ENCODE peak calls at places on chromosomes 4 and X, in nine cellular contexts. P is lower lobe of right lung; W is astrocyte of the spinal cord; S is mucosa of descending colon; Q is suprapubic skin; M is OCI-LY7; R is psoas muscle; K is CD8-positive, alpha-beta T cell; X is HFFc6. Z is an unnamed sample.

GRCh38 chr4:183586824-183587223 is 72.2 kb downstream of the RWDD4 start:
- DNase-seq in X (no peak), S (no peak), W (no peak), P (no peak), M (no peak), K (no peak), Q (no peak), R (no peak), Z (no peak)

GRCh38 chr4:163755013-163755412 is 260.5 kb downstream of the TMA16 start:
- DNase-seq in X (peak), P (no peak), Q (no peak), W (peak), S (no peak), K (no peak), R (no peak), M (peak), Z (no peak)

GRCh38 chrX:133868250-133868649 is 117.1 kb downstream of the GPC3 start:
- DNase-seq in R (no peak), K (no peak), P (no peak), X (no peak), M (no peak), S (no peak), Q (no peak), W (no peak), Z (no peak)

GRCh38 chr4:124019749-124020549 is 623.4 kb downstream of the SPRY1 start:
- DNase-seq in X (no peak), S (no peak), K (no peak), Q (no peak), R (no peak), W (no peak), M (no peak), P (no peak), Z (no peak)

GRCh38 chrX:41335590-41336331 is 1.8 kb downstream of the DDX3X start:
- DNase-seq in P (no peak), Q (no peak), W (peak), S (no peak), R (no peak), X (peak), K (no peak), M (no peak), Z (no peak)

GRCh38 chrX:56978172-56978571 is 17.2 kb downstream of the SPIN3 start:
- DNase-seq in P (no peak), M (peak), R (no peak), Q (no peak), X (peak), S (peak), K (peak), W (peak), Z (no peak)

GRCh38 chrX:94053575-94053974 is 379.6 kb downstream of the FAM133A start:
- DNase-seq in P (no peak), R (no peak), M (no peak), W (no peak), Q (no peak), S (no peak), K (no peak), X (no peak), Z (no peak)

GRCh38 chrX:19075754-19076153 is 46.5 kb downstream of the ADGRG2 start:
- DNase-seq in K (no peak), M (no peak), S (no peak), P (no peak), R (no peak), X (no peak), Q (no peak), W (no peak), Z (no peak)

GRCh38 chr4:3483471-3483921 is 20.4 kb downstream of the DOK7 start:
- DNase-seq in S (no peak), K (no peak), W (no peak), Q (no peak), R (peak), M (no peak), X (peak), P (no peak), Z (no peak)

GRCh38 chr4:127549521-127549920 is 83.2 kb upstream of the INTU start:
- DNase-seq in R (no peak), X (no peak), P (no peak), K (no peak), M (no peak), Q (no peak), S (no peak), W (no peak), Z (no peak)

GRCh38 chrX:2819345-2820130 is 9.2 kb upstream of the GYG2 start:
- DNase-seq in M (peak), K (no peak), X (peak), R (no peak), P (no peak), W (peak), S (peak), Q (no peak), Z (no peak)

GRCh38 chr4:7192252-7193039 is at the start of gene SORCS2:
- DNase-seq in X (no peak), M (no peak), Q (no peak), P (peak), R (peak), S (peak), K (peak), W (peak), Z (peak)

GRCh38 chr4:3406431-3406830 is 35.3 kb upstream of the HGFAC start:
- DNase-seq in S (no peak), K (no peak), R (no peak), W (no peak), M (no peak), Q (peak), X (no peak), P (no peak), Z (no peak)

GRCh38 chr4:124060261-124060918 is 652.1 kb downstream of the ANKRD50 start:
- DNase-seq in X (no peak), M (peak), P (no peak), Q (peak), S (peak), W (peak), R (peak), K (no peak), Z (no peak)

GRCh38 chr4:99856166-99856565 is 38.1 kb downstream of the LAMTOR3 start:
- DNase-seq in M (no peak), Q (no peak), R (no peak), P (no peak), S (no peak), K (no peak), X (peak), W (no peak), Z (no peak)

GRCh38 chr4:112003508-112003907 is 141.7 kb upstream of the FAM241A start:
- DNase-seq in K (no peak), Q (no peak), S (no peak), X (no peak), M (no peak), P (no peak), R (no peak), W (no peak), Z (no peak)

GRCh38 chr4:155667538-155668511 is 1.2 kb downstream of the GUCY1A1 start:
- DNase-seq in Q (peak), M (no peak), X (no peak), W (peak), P (peak), R (peak), K (no peak), S (peak), Z (peak)

GRCh38 chr4:39706829-39707511 is 9.0 kb downstream of the UBE2K start:
- DNase-seq in M (no peak), Q (no peak), P (no peak), X (no peak), R (no peak), W (no peak), S (no peak), K (no peak), Z (no peak)

GRCh38 chr4:163448541-163449203 is 24.9 kb downstream of the TKTL2 start:
- DNase-seq in R (no peak), X (peak), Q (no peak), S (no peak), K (no peak), M (no peak), W (peak), P (no peak), Z (no peak)

GRCh38 chr4:147312376-147313046 is 168.4 kb upstream of the EDNRA start:
- DNase-seq in M (no peak), K (no peak), X (no peak), S (no peak), W (peak), R (no peak), P (no peak), Q (no peak), Z (no peak)

GRCh38 chr4:8263397-8263796 is 6.2 kb upstream of the HTRA3 start:
- DNase-seq in P (no peak), X (no peak), W (no peak), M (no peak), R (no peak), Q (no peak), S (no peak), K (no peak), Z (no peak)

GRCh38 chrX:135003876-135004623 is 13.3 kb downstream of the SMIM10 start:
- DNase-seq in S (peak), R (peak), W (peak), Q (peak), M (peak), X (peak), P (peak), K (peak), Z (peak)

GRCh38 chrX:9858080-9858479 is 71.9 kb downstream of the SHROOM2 start:
- DNase-seq in P (no peak), R (no peak), W (no peak), Q (no peak), X (no peak), K (no peak), S (no peak), M (no peak), Z (no peak)

GRCh38 chr4:183362916-183363542 is 40.8 kb upstream of the CLDN24 start:
- DNase-seq in W (peak), S (no peak), X (no peak), Q (peak), P (no peak), M (no peak), R (no peak), K (no peak), Z (no peak)

GRCh38 chr4:119715490-119716445 is 87.2 kb upstream of the PDE5A start:
- DNase-seq in Q (no peak), P (no peak), X (no peak), M (no peak), W (no peak), R (no peak), K (no peak), S (peak), Z (no peak)

GRCh38 chr4:185566972-185567749 is 31.9 kb upstream of the PDLIM3 start:
- DNase-seq in K (no peak), W (peak), Q (no peak), X (peak), S (peak), M (no peak), R (peak), P (no peak), Z (no peak)

GRCh38 chr4:108359936-108360681 is 191.4 kb upstream of the LEF1 start:
- DNase-seq in X (no peak), S (no peak), R (no peak), W (no peak), K (no peak), M (peak), P (no peak), Q (no peak), Z (no peak)

GRCh38 chrX:10327651-10328050 is 170.9 kb downstream of the CLCN4 start:
- DNase-seq in P (no peak), R (no peak), Q (no peak), W (peak), K (no peak), X (no peak), M (no peak), S (no peak), Z (no peak)

GRCh38 chr4:86686741-86687140 is 92.6 kb downstream of the PTPN13 start:
- DNase-seq in W (no peak), P (no peak), K (no peak), R (no peak), X (no peak), M (no peak), Q (no peak), S (no peak), Z (no peak)

GRCh38 chr4:25817059-25817681 is 45.6 kb downstream of the SEL1L3 start:
- DNase-seq in X (peak), S (no peak), W (peak), M (no peak), R (no peak), Q (no peak), K (no peak), P (no peak), Z (no peak)

GRCh38 chr4:54282837-54283236 is 53.7 kb downstream of the PDGFRA start:
- DNase-seq in W (no peak), Q (no peak), S (no peak), R (no peak), K (no peak), M (no peak), X (no peak), P (no peak), Z (no peak)

GRCh38 chr4:13642163-13642562 is 14.6 kb upstream of the BOD1L1 start:
- DNase-seq in Q (no peak), S (no peak), R (no peak), K (no peak), X (no peak), P (no peak), W (peak), M (no peak), Z (no peak)

GRCh38 chr4:3466691-3467600 is 3.8 kb downstream of the DOK7 start:
- DNase-seq in S (no peak), Q (no peak), K (no peak), P (peak), R (peak), W (no peak), M (no peak), X (no peak), Z (no peak)

GRCh38 chr4:152100378-152101201 is 339.8 kb upstream of the GATB start:
- DNase-seq in K (peak), W (no peak), P (no peak), R (no peak), X (no peak), S (peak), M (peak), Q (no peak), Z (no peak)

GRCh38 chr4:7635971-7636508 is 201.3 kb upstream of the PSAPL1 start:
- DNase-seq in W (no peak), M (no peak), Q (peak), S (no peak), X (no peak), K (no peak), P (no peak), R (no peak), Z (no peak)

GRCh38 chr4:150098214-150098613 is 20.0 kb downstream of the DCLK2 start:
- DNase-seq in Q (no peak), S (no peak), P (no peak), X (no peak), M (no peak), R (no peak), K (no peak), W (peak), Z (no peak)

DNA sequence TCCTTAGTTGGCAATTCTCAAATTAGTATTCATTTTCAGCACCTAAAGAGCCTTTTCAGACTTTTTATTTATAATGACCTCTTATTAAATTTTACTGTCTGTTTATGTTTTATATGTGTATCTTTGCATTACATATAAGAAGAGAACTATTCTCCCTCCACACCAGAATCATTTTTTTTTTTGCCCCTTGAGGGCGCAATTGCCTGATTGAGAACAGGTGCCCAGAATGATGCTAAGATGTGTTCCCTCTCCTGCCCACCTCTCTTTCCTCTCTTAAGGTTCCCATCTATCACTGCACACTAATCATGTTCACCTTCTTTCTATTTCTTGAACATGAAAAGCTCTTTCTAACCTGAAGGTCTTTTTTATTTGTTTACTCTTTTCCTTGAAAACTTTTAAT is 44.2 kb upstream of the ADAM29 start:
- DNase-seq in R (no peak), X (no peak), K (no peak), Q (no peak), M (peak), W (peak), S (no peak), P (no peak), Z (no peak)
- TF ChIP-seq CTCF in R (no peak), X (no peak), K (no peak), Q (no peak), M (peak), W (peak), S (no peak), P (no peak), Z (peak)

GRCh38 chr4:2047031-2047660 is 12.0 kb upstream of the NAT8L start:
- DNase-seq in X (no peak), Q (no peak), P (no peak), M (no peak), K (no peak), W (no peak), R (no peak), S (no peak), Z (no peak)

GRCh38 chr4:2044542-2045517 is 14.3 kb upstream of the NAT8L start:
- DNase-seq in R (no peak), K (no peak), W (no peak), X (no peak), P (no peak), S (no peak), Q (no peak), M (no peak), Z (no peak)

GRCh38 chr4:2046031-2046961 is 12.8 kb upstream of the NAT8L start:
- DNase-seq in K (no peak), R (no peak), M (no peak), S (no peak), X (no peak), P (no peak), W (no peak), Q (no peak), Z (no peak)

GRCh38 chr4:2044119-2044485 is 15.0 kb upstream of the NAT8L start:
- DNase-seq in W (no peak), Q (no peak), K (no peak), R (no peak), S (no peak), X (no peak), M (no peak), P (no peak), Z (no peak)

GRCh38 chr4:2045518-2045951 is 13.6 kb upstream of the NAT8L start:
- DNase-seq in W (no peak), Q (no peak), S (no peak), R (peak), P (no peak), K (no peak), M (no peak), X (no peak), Z (no peak)
- TF ChIP-seq CTCF in W (no peak), Q (no peak), S (no peak), R (no peak), P (no peak), K (no peak), M (no peak), X (no peak), Z (no peak)

GRCh38 chr4:145302725-145303124 is 122.3 kb upstream of the OTUD4 start:
- DNase-seq in M (no peak), X (peak), W (no peak), K (no peak), S (no peak), Q (no peak), R (no peak), P (no peak), Z (no peak)

GRCh38 chr4:145307120-145307519 is 126.7 kb upstream of the OTUD4 start:
- DNase-seq in K (no peak), S (no peak), X (no peak), P (no peak), M (no peak), R (no peak), W (no peak), Q (no peak), Z (no peak)

GRCh38 chr4:145308598-145308997 is 128.2 kb upstream of the OTUD4 start:
- DNase-seq in X (no peak), S (no peak), K (no peak), M (no peak), P (no peak), W (no peak), R (no peak), Q (no peak), Z (no peak)

GRCh38 chr4:145307763-145308430 is 127.5 kb upstream of the OTUD4 start:
- DNase-seq in S (no peak), X (no peak), P (no peak), W (no peak), R (no peak), K (no peak), M (no peak), Q (no peak), Z (no peak)
- TF ChIP-seq CTCF in S (no peak), X (no peak), P (no peak), W (no peak), R (no peak), K (no peak), M (no peak), Q (no peak), Z (no peak)

DNA sequence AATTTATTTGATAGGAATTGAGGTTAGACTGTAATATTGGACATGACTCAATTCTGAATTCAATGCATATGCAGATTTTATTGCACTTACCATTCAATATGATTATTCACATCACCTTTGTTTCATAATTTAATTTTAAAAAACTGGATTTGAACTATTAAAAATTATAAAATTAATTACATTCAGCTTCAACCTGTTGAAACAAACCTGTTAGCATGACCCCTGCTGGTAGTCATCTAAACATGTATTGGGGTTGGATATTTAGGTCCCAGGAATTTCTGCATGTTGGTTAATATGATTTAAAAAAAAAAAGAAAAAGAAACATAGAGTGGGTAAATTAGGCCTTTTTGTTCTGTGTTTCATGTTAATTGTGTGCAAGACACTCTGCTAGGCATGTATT is 85.9 kb downstream of the ARSJ start:
- DNase-seq in W (no peak), S (no peak), P (no peak), R (no peak), X (no peak), M (peak), Q (no peak), K (no peak), Z (no peak)
- TF ChIP-seq CTCF in W (peak), S (no peak), P (peak), R (no peak), X (peak), M (peak), Q (no peak), K (no peak), Z (peak)

GRCh38 chr4:122733805-122734155 is 1.3 kb downstream of the BBS12 start:
- DNase-seq in K (no peak), X (no peak), R (no peak), M (no peak), S (no peak), Q (no peak), P (no peak), W (no peak), Z (no peak)

GRCh38 chr4:122728781-122729330 is 3.6 kb upstream of the BBS12 start:
- DNase-seq in Q (no peak), M (no peak), W (no peak), S (no peak), R (no peak), P (no peak), K (no peak), X (peak), Z (no peak)

GRCh38 chr4:122731676-122732075 is 828 bp upstream of the BBS12 start:
- DNase-seq in R (no peak), X (no peak), M (no peak), Q (no peak), P (no peak), S (no peak), W (no peak), K (no peak), Z (no peak)

DNA sequence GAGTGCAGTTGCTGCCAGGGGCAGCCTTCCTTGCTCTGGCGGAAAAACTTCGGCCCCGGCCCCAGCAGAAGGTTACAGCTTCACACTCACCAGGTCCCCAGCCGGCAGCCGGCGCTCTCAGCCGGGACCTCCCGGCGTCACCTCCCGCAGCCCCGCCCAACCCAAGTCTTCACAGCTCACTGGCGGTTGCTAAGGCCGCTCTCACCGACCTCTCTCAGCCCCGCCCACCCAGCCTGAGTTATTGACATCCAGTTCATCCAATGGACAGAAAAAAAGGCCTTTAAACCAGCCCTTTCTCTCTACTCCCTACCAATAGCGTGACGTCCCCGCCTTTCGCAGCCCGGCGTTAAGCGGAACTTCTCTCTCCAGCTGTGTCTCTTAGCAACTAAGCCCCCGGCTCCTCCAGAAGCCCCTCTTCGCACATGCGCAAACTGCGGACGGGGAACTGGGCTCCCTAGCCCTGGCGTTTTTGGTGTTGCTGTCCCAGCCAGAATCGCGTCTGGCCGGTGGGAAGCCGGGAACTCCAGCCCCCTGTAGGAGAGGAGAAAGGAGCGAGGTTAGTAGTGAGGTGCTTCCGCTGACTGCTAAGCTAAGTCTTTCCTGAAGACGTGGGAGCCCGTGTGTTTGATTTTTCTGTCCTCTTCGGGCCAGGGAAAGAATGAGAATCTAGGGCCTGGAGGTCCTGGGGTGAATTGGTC is at the start of gene BBS12:
- DNase-seq in K (peak), P (peak), M (peak), Q (peak), R (peak), S (peak), W (peak), X (peak), Z (peak)
- TF ChIP-seq CTCF in K (no peak), P (peak), M (peak), Q (peak), R (no peak), S (no peak), W (peak), X (peak), Z (peak)